ENCODE peak calls at places on chromosomes 13 and 19, in five cellular contexts. K is A549, W is GM12878, I is HepG2, A is WTC11. E is an unnamed sample.

GRCh38 chr19:8663920-8664670 is 33.7 kb downstream of the NFILZ start:
- DNase-seq in K (no peak), I (no peak), W (no peak), A (no peak), E (no peak)

GRCh38 chr13:59088716-59089115 is 1075.0 kb downstream of the DIAPH3 start:
- DNase-seq in A (no peak), W (no peak), K (no peak), I (no peak), E (no peak)

GRCh38 chr19:18519962-18520847 is 1.7 kb downstream of the ELL start:
- DNase-seq in W (no peak), K (peak), A (peak), I (peak), E (peak)

GRCh38 chr13:27619711-27620376 is 485 bp downstream of the LNX2 start:
- DNase-seq in I (peak), W (no peak), K (peak), A (no peak), E (no peak)

GRCh38 chr19:16100524-16100923 is 11.2 kb upstream of the RAB8A start:
- DNase-seq in A (no peak), W (no peak), K (no peak), I (no peak), E (no peak)

GRCh38 chr19:925912-926594 is at the start of gene ARID3A:
- DNase-seq in K (no peak), W (no peak), A (no peak), I (no peak), E (peak)

GRCh38 chr19:39679056-39679790 is 23.5 kb downstream of the LGALS16 start:
- DNase-seq in I (no peak), A (no peak), K (no peak), W (peak), E (no peak)

GRCh38 chr13:75139291-75139690 is 342.7 kb downstream of the TBC1D4 start:
- DNase-seq in I (no peak), A (no peak), W (no peak), K (no peak), E (no peak)

GRCh38 chr19:38710928-38711725 is 33.1 kb downstream of the CAPN12 start:
- DNase-seq in I (no peak), K (no peak), W (no peak), A (no peak), E (no peak)

GRCh38 chr19:41426952-41427646 is at the start of gene B3GNT8:
- DNase-seq in W (no peak), I (peak), K (no peak), A (peak), E (peak)

GRCh38 chr13:93900735-93901134 is 578.7 kb downstream of the DCT start:
- DNase-seq in I (no peak), K (no peak), W (no peak), A (no peak), E (no peak)

GRCh38 chr19:3857449-3858003 is 11.3 kb downstream of the ZFR2 start:
- DNase-seq in A (no peak), W (no peak), K (no peak), I (no peak), E (no peak)

GRCh38 chr19:10543420-10544241 is at the start of gene ATG4D:
- DNase-seq in A (peak), W (no peak), I (peak), K (peak), E (peak)

GRCh38 chr13:59607780-59608233 is 555.9 kb downstream of the DIAPH3 start:
- DNase-seq in K (no peak), I (no peak), W (no peak), A (no peak), E (no peak)

GRCh38 chr13:24744247-24744646 is 19.7 kb upstream of the RNF17 start:
- DNase-seq in W (no peak), K (no peak), A (no peak), I (no peak), E (no peak)

GRCh38 chr13:63184693-63185092 is 1769.0 kb upstream of the PCDH20 start:
- DNase-seq in K (peak), W (no peak), I (peak), A (peak), E (no peak)

GRCh38 chr13:111325146-111325890 is 4.9 kb downstream of the TEX29 start:
- DNase-seq in A (no peak), W (no peak), K (no peak), I (no peak), E (no peak)

GRCh38 chr13:79225487-79226232 is 180.4 kb downstream of the RBM26 start:
- DNase-seq in K (peak), A (no peak), I (no peak), W (no peak), E (no peak)

GRCh38 chr19:54430306-54431254 is 15.3 kb downstream of the TTYH1 start:
- DNase-seq in W (no peak), I (no peak), A (peak), K (peak), E (peak)

GRCh38 chr19:51726049-51726448 is 2.3 kb upstream of the HAS1 start:
- DNase-seq in A (peak), K (no peak), I (no peak), W (no peak), E (peak)

GRCh38 chr19:3619631-3620012 is 7.0 kb downstream of the CACTIN start:
- DNase-seq in W (no peak), I (no peak), K (no peak), A (no peak), E (no peak)

GRCh38 chr13:106028916-106029315 is 506.5 kb downstream of the EFNB2 start:
- DNase-seq in K (no peak), W (no peak), A (no peak), I (no peak), E (no peak)

GRCh38 chr13:102648046-102648445 is 46.8 kb downstream of the METTL21C start:
- DNase-seq in A (no peak), K (no peak), W (no peak), I (no peak), E (no peak)

GRCh38 chr19:58089846-58090245 is 8.2 kb downstream of the ZSCAN18 start:
- DNase-seq in W (no peak), K (no peak), A (no peak), I (no peak), E (no peak)

GRCh38 chr13:26977541-26977940 is 194.1 kb downstream of the USP12 start:
- DNase-seq in K (no peak), W (no peak), A (no peak), I (no peak), E (no peak)

GRCh38 chr19:13978306-13978705 is 26.0 kb downstream of the DCAF15 start:
- DNase-seq in A (peak), K (no peak), I (no peak), W (no peak), E (peak)

GRCh38 chr19:5049561-5049960 is 80.6 kb downstream of the KDM4B start:
- DNase-seq in A (no peak), K (no peak), I (no peak), W (no peak), E (no peak)

GRCh38 chr13:40665061-40665753 is 1.2 kb downstream of the FOXO1 start:
- DNase-seq in A (peak), W (no peak), K (peak), I (no peak), E (peak)

GRCh38 chr19:55652311-55653078 is 2.3 kb upstream of the U2AF2 start:
- DNase-seq in W (no peak), A (peak), K (no peak), I (no peak), E (no peak)

GRCh38 chr19:16888629-16889371 is at the start of gene F2RL3:
- DNase-seq in A (no peak), I (no peak), W (no peak), K (no peak), E (peak)

GRCh38 chr13:43316997-43317396 is 293.6 kb downstream of the DNAJC15 start:
- DNase-seq in W (no peak), A (no peak), K (no peak), I (no peak), E (no peak)

GRCh38 chr13:43325636-43326035 is 302.2 kb downstream of the DNAJC15 start:
- DNase-seq in A (no peak), W (no peak), K (no peak), I (no peak), E (no peak)

GRCh38 chr13:43319617-43320444 is 296.4 kb downstream of the DNAJC15 start:
- DNase-seq in K (no peak), I (peak), W (no peak), A (no peak), E (no peak)
- TF ChIP-seq ESRRA in K (no peak), I (no peak), W (no peak), A (no peak), E (no peak)

DNA sequence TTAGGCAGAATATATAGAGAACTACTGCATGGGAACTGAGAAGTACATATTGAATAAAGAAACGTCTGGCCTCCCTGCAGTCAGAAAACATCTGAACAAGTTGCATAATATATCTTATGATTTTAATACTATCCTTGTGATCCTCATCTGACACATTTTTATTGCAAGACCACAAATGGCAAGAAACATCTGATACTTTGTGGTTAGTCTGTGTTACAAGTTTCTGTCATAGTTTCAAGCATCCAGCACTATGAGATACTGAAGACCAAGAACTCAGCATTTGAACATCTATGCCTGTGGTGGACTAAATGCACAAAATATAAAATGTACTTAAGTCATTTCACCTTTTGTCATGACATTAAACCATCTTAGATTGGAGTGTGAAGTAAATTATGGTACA is 1175.8 kb upstream of the MIR17HG start:
- DNase-seq in I (no peak), K (no peak), A (no peak), W (no peak), E (no peak)
- TF ChIP-seq ESRRA in I (no peak), K (no peak), A (no peak), W (no peak), E (no peak)

GRCh38 chr13:100491164-100491847 is 97.3 kb downstream of the GGACT start:
- DNase-seq in A (no peak), I (no peak), W (no peak), K (no peak), E (no peak)
- TF ChIP-seq ESRRA in A (no peak), I (no peak), W (no peak), K (no peak), E (no peak)

DNA sequence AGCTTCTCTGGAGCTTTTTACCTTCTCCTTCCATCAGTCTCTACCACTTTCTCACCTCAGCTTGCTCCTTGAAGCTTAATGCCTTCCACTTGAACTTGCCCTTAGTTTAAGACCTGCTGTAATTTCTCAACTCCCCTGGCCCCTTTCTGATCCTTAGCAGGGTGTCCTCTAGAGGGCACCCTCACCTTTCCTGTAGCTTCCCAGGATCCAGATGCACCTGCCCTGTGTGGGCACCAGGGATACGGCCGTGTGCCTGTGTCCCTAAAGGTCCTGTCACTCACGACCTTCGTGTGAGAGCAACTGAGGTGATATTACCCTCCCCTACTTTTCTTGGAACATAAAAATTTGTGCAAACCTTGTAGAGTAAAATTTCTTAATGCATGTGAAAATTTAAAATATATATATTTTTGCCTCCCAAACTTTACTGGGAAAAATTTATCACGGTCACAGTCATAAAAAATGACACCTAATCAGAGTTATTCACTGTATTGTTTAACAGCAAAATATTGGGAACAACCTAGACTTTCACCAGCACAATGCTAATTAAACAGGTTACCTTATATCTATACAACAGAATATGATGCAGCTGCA is 46.4 kb downstream of the PSG3 start:
- DNase-seq in A (peak), K (peak), W (no peak), I (peak), E (peak)
- TF ChIP-seq ESRRA in A (no peak), K (no peak), W (no peak), I (no peak), E (no peak)

GRCh38 chr19:29016926-29017760 is 195.8 kb downstream of the UQCRFS1 start:
- DNase-seq in K (no peak), W (no peak), A (no peak), I (no peak), E (no peak)
- TF ChIP-seq ESRRA in K (no peak), W (no peak), A (no peak), I (no peak), E (no peak)

DNA sequence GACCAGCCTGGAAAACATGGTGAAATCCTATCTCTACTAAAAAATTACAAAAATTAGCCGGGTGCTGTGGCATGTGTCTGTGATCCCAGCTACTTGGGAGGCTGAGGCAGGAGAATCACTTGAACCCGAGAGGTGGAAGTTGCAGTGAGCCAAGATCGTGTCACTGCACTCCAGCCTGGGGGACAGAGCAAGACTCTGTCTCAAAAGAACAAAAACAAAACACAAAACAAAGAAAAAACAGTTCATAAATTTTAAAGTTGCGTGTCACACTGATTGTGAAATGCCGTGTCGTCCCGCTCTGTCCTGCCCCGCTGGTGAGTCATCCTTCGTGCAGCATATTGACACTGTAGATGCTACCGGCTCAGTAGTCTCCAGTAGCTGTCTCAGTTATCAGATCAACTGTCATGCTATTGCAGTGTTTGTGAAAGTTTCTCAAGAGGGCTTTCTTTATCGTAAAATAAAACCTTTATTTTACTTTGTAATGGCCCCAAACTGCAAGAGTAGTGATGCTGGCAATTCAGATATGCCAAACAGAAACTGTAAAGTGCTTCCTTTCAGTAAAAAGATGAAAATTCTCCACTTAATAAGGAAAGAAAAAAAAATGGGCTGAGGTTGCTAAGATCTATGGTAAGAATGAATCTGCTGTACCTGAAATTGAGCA is 36.4 kb upstream of the IGFL1 start:
- DNase-seq in A (no peak), W (no peak), I (peak), K (peak), E (peak)
- TF ChIP-seq ESRRA in A (no peak), W (no peak), I (no peak), K (no peak), E (no peak)

GRCh38 chr19:12629215-12629614 is 18.5 kb downstream of the ZNF791 start:
- DNase-seq in K (no peak), W (no peak), A (no peak), I (no peak), E (no peak)

GRCh38 chr19:12623361-12624031 is 12.8 kb downstream of the ZNF791 start:
- DNase-seq in W (no peak), I (no peak), K (no peak), A (no peak), E (no peak)

GRCh38 chr19:12626958-12627357 is 16.2 kb downstream of the ZNF791 start:
- DNase-seq in I (no peak), K (no peak), W (no peak), A (no peak), E (no peak)

DNA sequence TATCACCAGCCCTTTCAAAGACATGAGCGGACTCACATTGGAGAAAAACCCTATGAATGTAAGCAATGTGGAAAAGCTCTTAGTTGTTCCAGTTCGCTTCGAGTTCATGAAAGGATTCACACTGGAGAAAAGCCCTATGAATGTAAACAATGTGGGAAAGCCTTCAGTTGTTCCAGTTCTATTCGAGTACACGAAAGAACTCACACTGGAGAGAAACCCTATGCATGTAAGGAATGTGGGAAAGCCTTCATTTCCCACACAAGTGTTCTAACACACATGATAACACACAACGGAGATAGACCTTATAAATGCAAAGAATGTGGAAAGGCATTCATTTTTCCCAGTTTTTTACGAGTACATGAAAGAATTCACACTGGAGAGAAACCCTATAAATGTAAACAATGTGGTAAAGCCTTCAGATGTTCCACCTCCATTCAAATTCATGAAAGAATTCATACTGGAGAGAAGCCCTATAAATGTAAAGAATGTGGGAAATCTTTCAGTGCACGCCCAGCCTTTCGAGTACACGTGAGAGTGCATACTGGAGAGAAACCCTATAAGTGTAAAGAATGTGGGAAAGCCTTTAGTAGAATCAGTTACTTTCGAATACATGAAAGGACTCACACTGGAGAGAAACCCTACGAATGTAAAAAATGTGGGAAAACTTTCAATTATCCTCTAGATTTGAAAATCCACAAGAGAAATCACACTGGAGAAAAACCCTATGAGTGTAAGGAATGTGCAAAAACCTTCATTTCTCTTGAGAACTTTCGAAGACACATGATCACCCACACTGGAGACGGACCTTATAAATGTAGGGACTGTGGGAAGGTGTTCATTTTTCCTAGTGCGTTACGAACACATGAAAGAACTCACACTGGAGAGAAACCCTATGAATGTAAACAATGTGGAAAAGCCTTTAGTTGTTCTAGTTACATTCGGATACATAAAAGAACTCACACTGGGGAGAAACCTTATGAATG is 17.6 kb downstream of the ZNF791 start:
- DNase-seq in W (no peak), A (no peak), K (peak), I (no peak), E (no peak)
- TF ChIP-seq ESRRA in W (no peak), A (no peak), K (no peak), I (no peak), E (no peak)

DNA sequence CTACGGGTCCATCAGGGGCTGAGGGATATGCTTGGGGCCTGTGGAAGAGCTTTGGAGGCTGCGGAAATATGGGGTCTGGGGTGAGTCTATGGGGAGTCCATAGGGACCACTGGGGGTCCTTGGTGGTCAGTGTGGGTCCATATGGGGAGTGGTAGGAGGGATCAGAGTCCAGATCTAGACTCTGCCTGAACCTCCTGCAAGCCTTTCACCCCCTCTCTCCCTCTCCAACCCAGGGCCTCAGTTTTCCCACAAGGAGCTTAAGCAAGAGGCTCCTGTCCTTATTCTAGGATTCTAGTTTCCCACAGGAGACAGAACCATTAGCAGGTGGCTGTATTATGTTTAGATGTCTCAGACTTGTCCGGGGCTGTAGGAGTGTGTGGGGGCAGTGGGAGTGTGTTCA is 161.9 kb upstream of the TSHZ3 start:
- DNase-seq in A (no peak), W (no peak), K (no peak), I (no peak), E (no peak)
- TF ChIP-seq ESRRA in A (no peak), W (no peak), K (no peak), I (no peak), E (no peak)

DNA sequence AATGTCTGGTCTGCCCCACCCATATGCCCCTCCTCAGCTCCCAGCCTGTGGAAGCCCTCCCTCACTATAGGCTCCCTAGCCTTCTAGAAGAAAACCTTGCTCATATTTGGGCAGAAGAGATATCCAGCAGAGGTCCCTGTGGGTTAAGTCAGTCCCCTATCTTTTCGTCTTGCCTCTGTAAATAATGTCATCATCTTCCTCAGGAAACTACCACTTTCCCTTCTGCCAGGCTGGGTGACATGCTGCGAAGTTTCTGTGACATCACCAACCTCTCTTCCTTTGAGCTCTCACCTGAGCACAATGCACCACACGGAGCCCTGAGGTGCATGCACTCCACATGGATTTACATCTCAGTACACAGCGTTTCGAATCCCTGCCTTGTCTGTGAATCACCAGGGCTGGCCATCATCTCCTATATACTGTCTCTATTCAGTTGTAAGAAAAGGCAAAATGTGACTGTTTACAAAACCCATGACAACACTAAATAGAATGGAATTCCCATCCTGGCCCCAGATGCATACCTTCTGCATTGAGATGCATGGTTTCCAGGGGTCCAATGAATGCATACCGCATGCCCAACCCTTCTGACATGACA is 112.8 kb downstream of the CRYL1 start:
- DNase-seq in K (no peak), W (no peak), I (no peak), A (no peak), E (no peak)
- TF ChIP-seq ESRRA in K (no peak), W (no peak), I (no peak), A (no peak), E (no peak)

E was measured in K562.